ENCODE peak calls at places on chromosomes 13 and 19, in seven cellular contexts. T is hypothalamus; K is kidney glomerular epithelial cell; E is left colon; P is kidney tubule cell; Z is stimulated activated CD4-positive, alpha-beta T cell treated with anti-CD3 and anti-CD28 coated beads, Interleukin-12 subunit alpha, Interleukin-12 subunit beta, amount 100 ng/mL, for 24 hours; N is GM20000. B is an unnamed sample.

GRCh38 chr19:10858204-10858828 is 10.1 kb downstream of the C19orf38 start:
- DNase-seq in Z (no peak), E (no peak), P (no peak), T (no peak), N (peak; percentile 48), K (no peak), B (no peak)

GRCh38 chr13:30572859-30573275 is 44.9 kb upstream of the USPL1 start:
- DNase-seq in P (peak; percentile 57), N (peak; percentile 42), T (no peak), E (no peak), Z (no peak), K (peak; percentile 74), B (no peak)

GRCh38 chr19:35268546-35269424 is at the start of gene USF2:
- DNase-seq in K (no peak), T (peak; percentile 23), P (peak; percentile 72), E (peak; percentile 80), Z (peak; percentile 55), N (peak; percentile 92), B (peak; percentile 91)

GRCh38 chr19:6032381-6032780 is 54.4 kb upstream of the RANBP3 start:
- DNase-seq in E (no peak), Z (no peak), T (no peak), K (no peak), P (no peak), N (no peak), B (no peak)

GRCh38 chr19:5894704-5895349 is 8.8 kb downstream of the NDUFA11 start:
- DNase-seq in E (no peak), P (no peak), Z (no peak), T (no peak), K (no peak), N (no peak), B (no peak)

GRCh38 chr13:74770361-74770760 is 636.2 kb upstream of the KLF12 start:
- DNase-seq in P (peak; percentile 76), N (no peak), E (no peak), K (peak; percentile 80), Z (no peak), T (no peak), B (no peak)

GRCh38 chr13:28611021-28611420 is 47.9 kb upstream of the POMP start:
- DNase-seq in T (no peak), E (no peak), P (no peak), K (no peak), N (no peak), Z (no peak), B (no peak)

GRCh38 chr13:25213716-25214115 is 41.6 kb upstream of the AMER2 start:
- DNase-seq in T (no peak), P (peak; percentile 76), Z (no peak), E (no peak), K (no peak), N (no peak), B (no peak)

GRCh38 chr13:40640845-40641458 is 25.5 kb downstream of the FOXO1 start:
- DNase-seq in K (no peak), T (no peak), E (no peak), N (no peak), P (no peak), Z (no peak), B (no peak)

GRCh38 chr19:36489920-36490415 is 607 bp upstream of the ZNF566 start:
- DNase-seq in K (peak; percentile 75), E (peak; percentile 83), P (peak; percentile 89), Z (peak; percentile 45), T (no peak), N (peak; percentile 86), B (no peak)

B was measured in frontal cortex.